ENCODE peak calls at places on chromosome 21, in ten cellular contexts. One of them, this sample, is unnamed.

GRCh38 chr21:31660134-31660565 is 657 bp downstream of the SOD1 start:
- DNase-seq in cardiac muscle cell: peak; percentile 66
- DNase-seq in cardiac fibroblast: peak; percentile 30
- DNase-seq in PC-3: peak; percentile 21
- DNase-seq in stomach: no peak
- DNase-seq in AG09309: no peak
- DNase-seq in LNCaP clone FGC: no peak
- DNase-seq in astrocyte of the spinal cord: peak; percentile 31
- DNase-seq in fibroblast of the aortic adventitia: no peak
- DNase-seq in transverse colon: peak; percentile 61
- DNase-seq in this sample: no peak

GRCh38 chr21:22536511-22536910 is 1538.3 kb downstream of the NCAM2 start:
- DNase-seq in LNCaP clone FGC: no peak
- DNase-seq in astrocyte of the spinal cord: peak; percentile 49
- DNase-seq in cardiac muscle cell: no peak
- DNase-seq in AG09309: no peak
- DNase-seq in transverse colon: no peak
- DNase-seq in fibroblast of the aortic adventitia: no peak
- DNase-seq in PC-3: peak; percentile 81
- DNase-seq in cardiac fibroblast: peak; percentile 18
- DNase-seq in stomach: no peak
- DNase-seq in this sample: no peak

GRCh38 chr21:33231526-33231925 is 1.8 kb downstream of the IFNAR2 start:
- DNase-seq in PC-3: no peak
- DNase-seq in LNCaP clone FGC: no peak
- DNase-seq in cardiac muscle cell: no peak
- DNase-seq in AG09309: no peak
- DNase-seq in stomach: no peak
- DNase-seq in fibroblast of the aortic adventitia: no peak
- DNase-seq in transverse colon: no peak
- DNase-seq in astrocyte of the spinal cord: no peak
- DNase-seq in cardiac fibroblast: no peak
- DNase-seq in this sample: no peak

GRCh38 chr21:39251326-39251725 is 62.1 kb downstream of the BRWD1 start:
- DNase-seq in astrocyte of the spinal cord: no peak
- DNase-seq in cardiac fibroblast: peak; percentile 12
- DNase-seq in cardiac muscle cell: no peak
- DNase-seq in PC-3: no peak
- DNase-seq in stomach: no peak
- DNase-seq in fibroblast of the aortic adventitia: peak; percentile 9
- DNase-seq in LNCaP clone FGC: no peak
- DNase-seq in AG09309: no peak
- DNase-seq in transverse colon: no peak
- DNase-seq in this sample: no peak

GRCh38 chr21:20016431-20017005 is 981.7 kb upstream of the NCAM2 start:
- DNase-seq in stomach: no peak
- DNase-seq in LNCaP clone FGC: no peak
- DNase-seq in cardiac muscle cell: no peak
- DNase-seq in transverse colon: no peak
- DNase-seq in fibroblast of the aortic adventitia: no peak
- DNase-seq in PC-3: no peak
- DNase-seq in AG09309: no peak
- DNase-seq in astrocyte of the spinal cord: no peak
- DNase-seq in cardiac fibroblast: no peak
- DNase-seq in this sample: no peak

GRCh38 chr21:40128891-40129290 is 261.7 kb downstream of the PCP4 start:
- DNase-seq in transverse colon: no peak
- DNase-seq in LNCaP clone FGC: no peak
- DNase-seq in PC-3: no peak
- DNase-seq in fibroblast of the aortic adventitia: no peak
- DNase-seq in astrocyte of the spinal cord: no peak
- DNase-seq in stomach: no peak
- DNase-seq in AG09309: no peak
- DNase-seq in cardiac fibroblast: no peak
- DNase-seq in cardiac muscle cell: no peak
- DNase-seq in this sample: no peak

GRCh38 chr21:42583992-42584641 is 69.3 kb upstream of the PDE9A start:
- DNase-seq in AG09309: no peak
- DNase-seq in cardiac fibroblast: no peak
- DNase-seq in LNCaP clone FGC: no peak
- DNase-seq in astrocyte of the spinal cord: no peak
- DNase-seq in cardiac muscle cell: no peak
- DNase-seq in stomach: no peak
- DNase-seq in fibroblast of the aortic adventitia: no peak
- DNase-seq in transverse colon: no peak
- DNase-seq in PC-3: no peak
- DNase-seq in this sample: peak; percentile 42

GRCh38 chr21:15752763-15753407 is 23.1 kb downstream of the USP25 start:
- DNase-seq in fibroblast of the aortic adventitia: no peak
- DNase-seq in astrocyte of the spinal cord: no peak
- DNase-seq in cardiac muscle cell: no peak
- DNase-seq in PC-3: peak; percentile 71
- DNase-seq in AG09309: no peak
- DNase-seq in stomach: no peak
- DNase-seq in cardiac fibroblast: no peak
- DNase-seq in LNCaP clone FGC: no peak
- DNase-seq in transverse colon: no peak
- DNase-seq in this sample: no peak

GRCh38 chr21:43918385-43918947 is 53.4 kb downstream of the AGPAT3 start:
- DNase-seq in stomach: no peak
- DNase-seq in AG09309: no peak
- DNase-seq in cardiac muscle cell: no peak
- DNase-seq in LNCaP clone FGC: no peak
- DNase-seq in cardiac fibroblast: no peak
- DNase-seq in astrocyte of the spinal cord: no peak
- DNase-seq in transverse colon: no peak
- DNase-seq in fibroblast of the aortic adventitia: no peak
- DNase-seq in PC-3: no peak
- DNase-seq in this sample: no peak

GRCh38 chr21:43917515-43918384 is 52.7 kb downstream of the AGPAT3 start:
- DNase-seq in LNCaP clone FGC: no peak
- DNase-seq in PC-3: peak; percentile 37
- DNase-seq in stomach: peak; percentile 55
- DNase-seq in fibroblast of the aortic adventitia: no peak
- DNase-seq in cardiac fibroblast: no peak
- DNase-seq in AG09309: no peak
- DNase-seq in cardiac muscle cell: no peak
- DNase-seq in transverse colon: peak; percentile 42
- DNase-seq in astrocyte of the spinal cord: no peak
- DNase-seq in this sample: no peak

GRCh38 chr21:43916076-43916475 is 51.1 kb downstream of the AGPAT3 start:
- DNase-seq in astrocyte of the spinal cord: no peak
- DNase-seq in transverse colon: no peak
- DNase-seq in cardiac fibroblast: no peak
- DNase-seq in cardiac muscle cell: no peak
- DNase-seq in PC-3: no peak
- DNase-seq in LNCaP clone FGC: no peak
- DNase-seq in AG09309: no peak
- DNase-seq in fibroblast of the aortic adventitia: no peak
- DNase-seq in stomach: no peak
- DNase-seq in this sample: no peak

GRCh38 chr21:43919283-43919682 is 54.3 kb downstream of the AGPAT3 start:
- DNase-seq in transverse colon: no peak
- DNase-seq in AG09309: no peak
- DNase-seq in fibroblast of the aortic adventitia: no peak
- DNase-seq in astrocyte of the spinal cord: no peak
- DNase-seq in cardiac muscle cell: no peak
- DNase-seq in stomach: no peak
- DNase-seq in LNCaP clone FGC: no peak
- DNase-seq in PC-3: no peak
- DNase-seq in cardiac fibroblast: no peak
- DNase-seq in this sample: no peak

DNA sequence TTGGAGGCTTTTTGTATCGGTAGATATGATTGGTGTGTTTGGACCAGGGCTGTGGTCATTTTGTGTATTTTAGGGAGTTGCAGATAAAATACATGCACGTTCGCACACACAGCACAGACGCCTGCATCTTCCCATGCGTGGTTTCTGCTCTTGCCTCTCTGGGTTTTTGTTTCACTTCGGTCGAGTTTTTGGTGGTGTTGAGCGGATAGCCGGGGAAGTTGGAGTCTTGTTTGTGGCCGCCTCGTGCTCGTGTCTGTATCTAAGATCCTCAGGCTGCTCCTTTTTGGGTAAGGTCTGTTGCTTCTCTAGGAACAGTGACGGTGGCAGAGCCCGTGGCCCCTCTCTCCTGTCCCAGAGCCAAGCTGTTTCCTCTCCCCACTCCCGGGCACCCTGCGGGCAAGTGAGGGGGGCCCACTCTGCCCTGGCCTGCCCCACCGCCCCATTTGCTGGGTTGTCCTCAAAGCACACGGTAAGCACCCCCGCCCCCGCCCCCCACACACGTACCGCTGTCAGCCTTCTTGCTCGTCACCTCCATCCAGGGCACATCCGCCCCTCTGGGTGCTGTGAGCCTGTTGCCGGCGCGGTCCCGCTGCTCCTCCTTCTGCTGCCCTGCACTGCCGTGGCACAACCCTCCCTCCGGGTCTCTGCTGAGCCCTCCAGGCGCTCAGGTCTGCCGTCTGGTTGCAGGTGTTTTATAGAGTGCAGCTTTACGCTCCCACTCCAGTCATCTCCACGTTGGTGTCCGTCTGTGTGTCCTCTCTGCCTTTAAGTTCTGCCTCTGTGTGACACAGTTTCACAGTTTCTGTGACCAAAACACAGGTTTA is 51.9 kb downstream of the AGPAT3 start:
- DNase-seq in fibroblast of the aortic adventitia: no peak
- DNase-seq in cardiac fibroblast: no peak
- DNase-seq in cardiac muscle cell: no peak
- DNase-seq in PC-3: no peak
- DNase-seq in transverse colon: no peak
- DNase-seq in LNCaP clone FGC: no peak
- DNase-seq in astrocyte of the spinal cord: no peak
- DNase-seq in AG09309: no peak
- DNase-seq in stomach: no peak
- DNase-seq in this sample: no peak
- H3K4me3 ChIP-seq in fibroblast of the aortic adventitia: no peak overlapping the region
- H3K4me3 ChIP-seq in cardiac fibroblast: no peak overlapping the region
- H3K4me3 ChIP-seq in cardiac muscle cell: no peak overlapping the region
- H3K4me3 ChIP-seq in PC-3: no peak overlapping the region
- H3K4me3 ChIP-seq in transverse colon: peak overlapping the region; percentile 31
- H3K4me3 ChIP-seq in LNCaP clone FGC: no peak overlapping the region
- H3K4me3 ChIP-seq in astrocyte of the spinal cord: peak overlapping the region; percentile 13
- H3K4me3 ChIP-seq in AG09309: peak overlapping the region; percentile 42
- H3K4me3 ChIP-seq in stomach: peak overlapping the region; percentile 42
- H3K4me3 ChIP-seq in this sample: peak overlapping the region; percentile 24

DNA sequence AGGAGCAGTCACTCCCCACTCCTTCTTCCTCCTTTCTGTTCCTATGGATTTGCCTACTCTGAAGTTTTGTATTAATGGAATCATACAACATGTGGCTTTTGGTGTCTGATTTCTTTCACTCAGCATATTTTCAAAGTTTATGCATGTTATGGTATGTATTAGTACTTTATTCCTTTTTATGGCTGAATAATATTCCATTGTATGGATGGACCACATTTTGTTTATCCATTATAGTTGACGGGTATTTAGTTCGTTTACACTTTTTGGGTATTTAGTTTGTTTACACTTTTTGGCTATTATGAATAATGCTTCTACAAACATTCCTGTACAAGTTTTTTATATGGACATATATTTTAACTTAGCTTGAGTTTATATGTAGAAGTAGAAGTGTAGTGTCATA is 113.1 kb downstream of the PCBP3 start:
- DNase-seq in astrocyte of the spinal cord: no peak
- DNase-seq in cardiac fibroblast: no peak
- DNase-seq in fibroblast of the aortic adventitia: no peak
- DNase-seq in transverse colon: no peak
- DNase-seq in AG09309: no peak
- DNase-seq in LNCaP clone FGC: no peak
- DNase-seq in cardiac muscle cell: no peak
- DNase-seq in stomach: no peak
- DNase-seq in PC-3: no peak
- DNase-seq in this sample: no peak
- H3K4me3 ChIP-seq in astrocyte of the spinal cord: no peak overlapping the region
- H3K4me3 ChIP-seq in cardiac fibroblast: no peak overlapping the region
- H3K4me3 ChIP-seq in fibroblast of the aortic adventitia: no peak overlapping the region
- H3K4me3 ChIP-seq in transverse colon: no peak overlapping the region
- H3K4me3 ChIP-seq in AG09309: no peak overlapping the region
- H3K4me3 ChIP-seq in LNCaP clone FGC: no peak overlapping the region
- H3K4me3 ChIP-seq in cardiac muscle cell: no peak overlapping the region
- H3K4me3 ChIP-seq in stomach: no peak overlapping the region
- H3K4me3 ChIP-seq in PC-3: no peak overlapping the region
- H3K4me3 ChIP-seq in this sample: no peak overlapping the region

DNA sequence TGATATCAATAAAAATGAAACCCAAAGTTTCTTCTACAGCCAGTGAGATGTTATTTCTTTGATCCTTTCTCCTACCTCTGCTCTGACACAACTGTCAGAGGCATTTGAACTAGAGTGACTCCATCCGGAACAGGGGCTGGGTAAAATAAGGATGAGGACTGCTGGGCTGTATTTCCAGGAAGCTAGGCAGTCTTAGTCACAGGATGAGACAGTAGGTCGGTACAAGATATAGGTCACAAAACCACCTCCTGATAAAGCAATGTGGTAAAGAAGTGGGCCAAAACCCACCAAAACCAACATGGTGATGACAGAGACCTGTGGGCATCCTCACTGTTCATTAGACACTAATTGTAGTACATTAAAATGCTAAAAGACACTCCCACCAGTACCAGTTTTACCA is 96.5 kb downstream of the GABPA start:
- DNase-seq in LNCaP clone FGC: no peak
- DNase-seq in astrocyte of the spinal cord: no peak
- DNase-seq in AG09309: no peak
- DNase-seq in fibroblast of the aortic adventitia: no peak
- DNase-seq in transverse colon: no peak
- DNase-seq in stomach: no peak
- DNase-seq in cardiac fibroblast: no peak
- DNase-seq in cardiac muscle cell: no peak
- DNase-seq in PC-3: no peak
- DNase-seq in this sample: no peak
- H3K4me3 ChIP-seq in LNCaP clone FGC: no peak overlapping the region
- H3K4me3 ChIP-seq in astrocyte of the spinal cord: no peak overlapping the region
- H3K4me3 ChIP-seq in AG09309: no peak overlapping the region
- H3K4me3 ChIP-seq in fibroblast of the aortic adventitia: no peak overlapping the region
- H3K4me3 ChIP-seq in transverse colon: no peak overlapping the region
- H3K4me3 ChIP-seq in stomach: no peak overlapping the region
- H3K4me3 ChIP-seq in cardiac fibroblast: no peak overlapping the region
- H3K4me3 ChIP-seq in cardiac muscle cell: no peak overlapping the region
- H3K4me3 ChIP-seq in PC-3: no peak overlapping the region
- H3K4me3 ChIP-seq in this sample: no peak overlapping the region

DNA sequence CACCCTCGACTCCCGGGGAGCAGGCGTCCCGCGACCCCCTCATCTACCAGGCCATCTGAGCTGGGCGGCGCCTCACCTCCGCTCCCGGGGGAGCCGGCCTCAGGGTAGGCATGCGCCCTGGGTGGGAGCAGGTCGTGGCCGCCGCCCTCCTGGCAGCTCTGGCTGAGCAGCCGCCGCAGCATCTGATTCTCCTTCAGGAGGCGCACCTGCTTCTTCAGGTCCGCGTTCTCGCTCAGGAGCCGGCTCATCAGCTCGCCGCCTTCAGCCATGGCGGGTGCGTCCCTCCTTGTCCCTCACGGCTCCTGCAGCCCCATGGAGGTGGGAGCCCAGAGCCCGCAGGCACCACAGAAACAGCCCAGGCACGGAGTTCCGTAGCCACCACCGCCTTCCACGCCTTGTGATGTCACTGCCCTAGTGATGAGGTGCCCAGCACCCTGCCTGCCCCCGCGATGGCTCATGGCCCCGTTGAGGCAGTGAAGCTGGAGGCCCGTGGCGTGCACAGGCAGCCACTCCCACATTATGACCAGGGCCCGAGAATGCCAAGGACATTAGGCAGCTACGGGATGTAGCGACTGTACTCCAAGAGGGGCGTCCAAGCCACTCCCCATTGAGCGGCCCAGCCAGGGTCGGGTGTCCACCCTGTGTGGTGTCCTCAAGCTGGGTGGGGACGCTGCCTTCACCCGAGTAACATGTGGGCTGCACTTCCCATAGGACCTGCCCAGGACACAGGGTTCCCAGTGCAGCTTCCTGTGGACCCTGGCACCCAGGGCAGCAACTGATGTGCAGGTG is 1.5 kb downstream of the SPATC1L start:
- DNase-seq in stomach: no peak
- DNase-seq in cardiac muscle cell: no peak
- DNase-seq in fibroblast of the aortic adventitia: peak; percentile 15
- DNase-seq in cardiac fibroblast: no peak
- DNase-seq in LNCaP clone FGC: no peak
- DNase-seq in AG09309: no peak
- DNase-seq in astrocyte of the spinal cord: no peak
- DNase-seq in transverse colon: no peak
- DNase-seq in PC-3: no peak
- DNase-seq in this sample: peak; percentile 75
- H3K4me3 ChIP-seq in stomach: no peak overlapping the region
- H3K4me3 ChIP-seq in cardiac muscle cell: no peak overlapping the region
- H3K4me3 ChIP-seq in fibroblast of the aortic adventitia: peak overlapping the region; percentile 5
- H3K4me3 ChIP-seq in cardiac fibroblast: no peak overlapping the region
- H3K4me3 ChIP-seq in LNCaP clone FGC: peak overlapping the region; percentile 46
- H3K4me3 ChIP-seq in AG09309: no peak overlapping the region
- H3K4me3 ChIP-seq in astrocyte of the spinal cord: no peak overlapping the region
- H3K4me3 ChIP-seq in transverse colon: no peak overlapping the region
- H3K4me3 ChIP-seq in PC-3: no peak overlapping the region
- H3K4me3 ChIP-seq in this sample: no peak overlapping the region

This sample was measured in RWPE2.